ENCODE peak calls at places on chromosomes 1 and 21, in five cellular contexts. F is iris pigment epithelial cell, Q is left ventricle myocardium inferior, C is RCC 7860, Z is choroid plexus epithelial cell. V is an unnamed sample.
A peak's percentile ranks its signal among the peaks of the same experiment; 100 is the strongest.

GRCh38 chr1:68346192-68346808 is 103.5 kb downstream of the RPE65 start:
- DNase-seq in Z (peak; percentile 64), Q (no peak), C (no peak), F (peak; percentile 39), V (peak; percentile 52)

GRCh38 chr1:12188657-12189327 is 22.0 kb downstream of the TNFRSF1B start:
- DNase-seq in F (no peak), C (no peak), Z (no peak), Q (no peak), V (no peak)

GRCh38 chr1:235910357-235911299 is 43.9 kb upstream of the LYST start:
- DNase-seq in Z (peak; percentile 85), C (peak; percentile 100), F (peak; percentile 95), Q (no peak), V (peak; percentile 91)

GRCh38 chr1:181033128-181033798 is 520 bp upstream of the MR1 start:
- DNase-seq in Z (peak; percentile 61), F (peak; percentile 50), C (no peak), Q (no peak), V (peak; percentile 73)

GRCh38 chr1:236716160-236716559 is 29.9 kb downstream of the ACTN2 start:
- DNase-seq in Q (no peak), C (no peak), F (no peak), Z (no peak), V (no peak)

GRCh38 chr1:31705080-31705866 is 1.5 kb upstream of the COL16A1 start:
- DNase-seq in F (peak; percentile 53), Z (peak; percentile 78), C (no peak), Q (peak; percentile 54), V (peak; percentile 88)

GRCh38 chr1:27572679-27573426 is 31.1 kb downstream of the AHDC1 start:
- DNase-seq in Z (no peak), Q (peak; percentile 36), C (no peak), F (no peak), V (peak; percentile 41)

GRCh38 chr1:170790175-170790574 is 126.2 kb downstream of the PRRX1 start:
- DNase-seq in Q (no peak), C (no peak), Z (peak; percentile 10), F (no peak), V (no peak)

GRCh38 chr1:22030473-22030872 is 22.0 kb upstream of the CDC42 start:
- DNase-seq in Z (no peak), Q (no peak), C (no peak), F (no peak), V (no peak)

GRCh38 chr1:113981962-113982931 is 3.0 kb downstream of the OLFML3 start:
- DNase-seq in Q (peak; percentile 67), F (peak; percentile 85), C (peak; percentile 45), Z (peak; percentile 90), V (peak; percentile 95)

GRCh38 chr1:203165800-203166161 is 9.8 kb downstream of the MYBPH start:
- DNase-seq in C (no peak), Z (no peak), Q (no peak), F (no peak), V (no peak)

GRCh38 chr21:15063821-15064575 is 802 bp downstream of the NRIP1 start:
- DNase-seq in Z (peak; percentile 36), C (peak; percentile 26), F (peak; percentile 37), Q (peak; percentile 68), V (peak; percentile 44)

GRCh38 chr1:25486602-25487001 is 55.9 kb downstream of the MACO1 start:
- DNase-seq in Q (no peak), F (peak; percentile 63), Z (peak; percentile 70), C (no peak), V (peak; percentile 43)

GRCh38 chr1:39936724-39937491 is 18.0 kb upstream of the MFSD2A start:
- DNase-seq in C (no peak), Q (no peak), Z (no peak), F (no peak), V (no peak)

GRCh38 chr1:117166076-117166475 is 44.5 kb upstream of the TRIM45 start:
- DNase-seq in C (no peak), F (peak; percentile 89), Z (peak; percentile 63), Q (no peak), V (peak; percentile 87)

GRCh38 chr1:34371829-34372532 is 195.3 kb downstream of the C1orf94 start:
- DNase-seq in Q (no peak), C (no peak), Z (no peak), F (no peak), V (no peak)

GRCh38 chr1:67339623-67340343 is 32.1 kb downstream of the IL12RB2 start:
- DNase-seq in F (peak; percentile 81), Z (peak; percentile 82), C (peak; percentile 50), Q (no peak), V (peak; percentile 61)

GRCh38 chr1:233025156-233025555 is 74.7 kb downstream of the NTPCR start:
- DNase-seq in C (peak; percentile 15), F (peak; percentile 61), Z (peak; percentile 70), Q (peak; percentile 36), V (peak; percentile 39)

GRCh38 chr1:40803902-40804301 is 20.3 kb downstream of the KCNQ4 start:
- DNase-seq in C (no peak), Q (no peak), F (no peak), Z (no peak), V (no peak)

GRCh38 chr1:12173631-12174121 is 6.9 kb downstream of the TNFRSF1B start:
- DNase-seq in Z (peak; percentile 48), F (no peak), Q (peak; percentile 46), C (no peak), V (no peak)

GRCh38 chr1:109655624-109656519 is at the start of gene GSTM4:
- DNase-seq in F (peak; percentile 61), Z (peak; percentile 76), Q (peak; percentile 92), C (peak; percentile 32), V (peak; percentile 86)

GRCh38 chr1:22326931-22327330 is 124.7 kb upstream of the ZBTB40 start:
- DNase-seq in Q (no peak), C (no peak), Z (no peak), F (no peak), V (no peak)

GRCh38 chr1:170854677-170855076 is 80.7 kb upstream of the MROH9 start:
- DNase-seq in C (no peak), F (no peak), Q (no peak), Z (no peak), V (no peak)

GRCh38 chr1:242201090-242201489 is 202.2 kb upstream of the MAP1LC3C start:
- DNase-seq in Z (no peak), C (no peak), F (no peak), Q (no peak), V (no peak)

GRCh38 chr21:22575165-22575584 is 1577.0 kb downstream of the NCAM2 start:
- DNase-seq in Q (no peak), C (no peak), Z (peak; percentile 2), F (peak; percentile 12), V (no peak)

GRCh38 chr1:231818342-231818741 is 191.8 kb downstream of the DISC1 start:
- DNase-seq in Q (peak; percentile 30), F (no peak), C (no peak), Z (no peak), V (no peak)